ENCODE peak calls at places on chromosomes 1 and 21, in nine cellular contexts. One of them, this sample, is unnamed.
A peak's percentile ranks its signal among the peaks of the same experiment; 100 is the strongest.

GRCh38 chr21:36403713-36404112 is 18.5 kb downstream of the CHAF1B start:
- DNase-seq in left colon: no peak
- DNase-seq in myocyte: peak; percentile 73
- DNase-seq in mesendoderm: no peak
- DNase-seq in midbrain: no peak
- DNase-seq in PC-9: no peak
- DNase-seq in fibroblast of mammary gland: no peak
- DNase-seq in upper lobe of right lung: no peak
- DNase-seq in activated CD4-positive, CD25-positive, alpha-beta regulatory T cell treated with anti-CD3 and anti-CD28 coated beads, Interleukin-2, amount 50 U/mL, for 72 hours: no peak
- DNase-seq in this sample: no peak

GRCh38 chr1:15693371-15693770 is 9.3 kb downstream of the PLEKHM2 start:
- DNase-seq in left colon: no peak
- DNase-seq in activated CD4-positive, CD25-positive, alpha-beta regulatory T cell treated with anti-CD3 and anti-CD28 coated beads, Interleukin-2, amount 50 U/mL, for 72 hours: no peak
- DNase-seq in myocyte: peak; percentile 50
- DNase-seq in mesendoderm: no peak
- DNase-seq in midbrain: no peak
- DNase-seq in PC-9: no peak
- DNase-seq in fibroblast of mammary gland: no peak
- DNase-seq in upper lobe of right lung: no peak
- DNase-seq in this sample: no peak

GRCh38 chr1:206748348-206749034 is 22.1 kb upstream of the IL19 start:
- DNase-seq in fibroblast of mammary gland: no peak
- DNase-seq in mesendoderm: no peak
- DNase-seq in left colon: no peak
- DNase-seq in upper lobe of right lung: no peak
- DNase-seq in PC-9: no peak
- DNase-seq in midbrain: no peak
- DNase-seq in activated CD4-positive, CD25-positive, alpha-beta regulatory T cell treated with anti-CD3 and anti-CD28 coated beads, Interleukin-2, amount 50 U/mL, for 72 hours: no peak
- DNase-seq in myocyte: no peak
- DNase-seq in this sample: no peak

GRCh38 chr1:46687095-46687659 is 15.5 kb downstream of the TEX38 start:
- DNase-seq in left colon: peak; percentile 95
- DNase-seq in upper lobe of right lung: peak; percentile 84
- DNase-seq in fibroblast of mammary gland: peak; percentile 49
- DNase-seq in mesendoderm: no peak
- DNase-seq in myocyte: peak; percentile 78
- DNase-seq in midbrain: peak; percentile 58
- DNase-seq in PC-9: peak; percentile 51
- DNase-seq in activated CD4-positive, CD25-positive, alpha-beta regulatory T cell treated with anti-CD3 and anti-CD28 coated beads, Interleukin-2, amount 50 U/mL, for 72 hours: no peak
- DNase-seq in this sample: no peak

GRCh38 chr1:23809751-23810171 is 9.2 kb upstream of the GALE start:
- DNase-seq in PC-9: no peak
- DNase-seq in mesendoderm: peak; percentile 85
- DNase-seq in midbrain: peak; percentile 29
- DNase-seq in fibroblast of mammary gland: peak; percentile 68
- DNase-seq in left colon: peak; percentile 89
- DNase-seq in upper lobe of right lung: peak; percentile 91
- DNase-seq in myocyte: peak; percentile 75
- DNase-seq in activated CD4-positive, CD25-positive, alpha-beta regulatory T cell treated with anti-CD3 and anti-CD28 coated beads, Interleukin-2, amount 50 U/mL, for 72 hours: peak; percentile 73
- DNase-seq in this sample: peak; percentile 88

GRCh38 chr1:63848764-63849548 is 75.1 kb downstream of the ROR1 start:
- DNase-seq in left colon: no peak
- DNase-seq in mesendoderm: peak; percentile 62
- DNase-seq in activated CD4-positive, CD25-positive, alpha-beta regulatory T cell treated with anti-CD3 and anti-CD28 coated beads, Interleukin-2, amount 50 U/mL, for 72 hours: no peak
- DNase-seq in PC-9: no peak
- DNase-seq in upper lobe of right lung: no peak
- DNase-seq in myocyte: no peak
- DNase-seq in fibroblast of mammary gland: no peak
- DNase-seq in midbrain: no peak
- DNase-seq in this sample: no peak

GRCh38 chr21:42145569-42146250 is 73.2 kb upstream of the ABCG1 start:
- DNase-seq in myocyte: peak; percentile 58
- DNase-seq in PC-9: no peak
- DNase-seq in activated CD4-positive, CD25-positive, alpha-beta regulatory T cell treated with anti-CD3 and anti-CD28 coated beads, Interleukin-2, amount 50 U/mL, for 72 hours: peak; percentile 68
- DNase-seq in midbrain: peak; percentile 69
- DNase-seq in upper lobe of right lung: peak; percentile 67
- DNase-seq in left colon: peak; percentile 42
- DNase-seq in mesendoderm: peak; percentile 68
- DNase-seq in fibroblast of mammary gland: peak; percentile 53
- DNase-seq in this sample: peak; percentile 81

GRCh38 chr1:64114012-64114525 is 89.4 kb upstream of the UBE2U start:
- DNase-seq in myocyte: no peak
- DNase-seq in upper lobe of right lung: no peak
- DNase-seq in fibroblast of mammary gland: no peak
- DNase-seq in PC-9: no peak
- DNase-seq in activated CD4-positive, CD25-positive, alpha-beta regulatory T cell treated with anti-CD3 and anti-CD28 coated beads, Interleukin-2, amount 50 U/mL, for 72 hours: no peak
- DNase-seq in left colon: no peak
- DNase-seq in mesendoderm: no peak
- DNase-seq in midbrain: no peak
- DNase-seq in this sample: no peak

GRCh38 chr1:43267291-43267805 is 2.4 kb upstream of the TMEM125 start:
- DNase-seq in activated CD4-positive, CD25-positive, alpha-beta regulatory T cell treated with anti-CD3 and anti-CD28 coated beads, Interleukin-2, amount 50 U/mL, for 72 hours: no peak
- DNase-seq in midbrain: no peak
- DNase-seq in myocyte: peak; percentile 28
- DNase-seq in mesendoderm: peak; percentile 65
- DNase-seq in left colon: no peak
- DNase-seq in PC-9: peak; percentile 46
- DNase-seq in upper lobe of right lung: peak; percentile 68
- DNase-seq in fibroblast of mammary gland: peak; percentile 65
- DNase-seq in this sample: no peak

GRCh38 chr1:206117151-206117948 is at the start of gene AVPR1B:
- DNase-seq in PC-9: no peak
- DNase-seq in midbrain: peak; percentile 28
- DNase-seq in fibroblast of mammary gland: peak; percentile 16
- DNase-seq in left colon: peak; percentile 48
- DNase-seq in mesendoderm: peak; percentile 63
- DNase-seq in activated CD4-positive, CD25-positive, alpha-beta regulatory T cell treated with anti-CD3 and anti-CD28 coated beads, Interleukin-2, amount 50 U/mL, for 72 hours: no peak
- DNase-seq in upper lobe of right lung: peak; percentile 71
- DNase-seq in myocyte: peak; percentile 54
- DNase-seq in this sample: peak; percentile 71

This sample was measured in B cell.